ENCODE peak calls at places on chromosome 18, in seven cellular contexts. W, F, O, U, X, D and K are unnamed samples. For H3K4me1, the result is how much of the 10 kb centered on the place peaks cover.

GRCh38 chr18:6878881-6879280 is 149.4 kb downstream of the ARHGAP28 start:
- DNase-seq in W (no peak), F (no peak), O (no peak), U (no peak), X (no peak), D (no peak), K (no peak)

GRCh38 chr18:61929881-61930640 is 37.3 kb upstream of the RNF152 start:
- DNase-seq in W (no peak), F (no peak), O (no peak), U (no peak), X (no peak), D (no peak), K (no peak)

GRCh38 chr18:54127759-54128378 is 96.6 kb downstream of the MBD2 start:
- DNase-seq in W (no peak), F (no peak), O (peak), U (no peak), X (peak), D (no peak), K (no peak)

GRCh38 chr18:59902180-59902992 is 2.6 kb downstream of the PMAIP1 start:
- DNase-seq in W (no peak), F (no peak), O (no peak), U (no peak), X (no peak), D (no peak), K (no peak)

GRCh38 chr18:31493941-31494340 is 4.0 kb upstream of the DSG2 start:
- DNase-seq in W (no peak), F (no peak), O (no peak), U (no peak), X (no peak), D (no peak), K (no peak)

GRCh38 chr18:29873211-29873610 is 1169.3 kb downstream of the DSC3 start:
- DNase-seq in W (no peak), F (no peak), O (no peak), U (no peak), X (no peak), D (no peak), K (no peak)

GRCh38 chr18:36828157-36828629 is 609 bp downstream of the TPGS2 start:
- DNase-seq in W (no peak), F (peak), O (peak), U (no peak), X (no peak), D (no peak), K (peak)

GRCh38 chr18:68262697-68263293 is 452.1 kb downstream of the TMX3 start:
- DNase-seq in W (no peak), F (no peak), O (no peak), U (no peak), X (no peak), D (no peak), K (no peak)

GRCh38 chr18:36176177-36176584 is 11.1 kb upstream of the MOCOS start:
- DNase-seq in W (no peak), F (no peak), O (peak), U (peak), X (no peak), D (no peak), K (no peak)

GRCh38 chr18:55321268-55322175 is 266.5 kb downstream of the TCF4 start:
- DNase-seq in W (peak), F (peak), O (no peak), U (peak), X (peak), D (peak), K (peak)

GRCh38 chr18:26091047-26091630 is 726 bp upstream of the SS18 start:
- DNase-seq in W (no peak), F (peak), O (peak), U (no peak), X (no peak), D (peak), K (peak)

GRCh38 chr18:26470011-26470637 is 78.2 kb downstream of the KCTD1 start:
- DNase-seq in W (no peak), F (no peak), O (no peak), U (no peak), X (no peak), D (no peak), K (no peak)

GRCh38 chr18:32769242-32770180 is 3.3 kb downstream of the KLHL14 start:
- DNase-seq in W (peak), F (no peak), O (peak), U (peak), X (no peak), D (no peak), K (no peak)

GRCh38 chr18:27954226-27954625 is 222.7 kb downstream of the CDH2 start:
- DNase-seq in W (no peak), F (no peak), O (no peak), U (no peak), X (no peak), D (no peak), K (no peak)

GRCh38 chr18:10010611-10011015 is 96.8 kb downstream of the VAPA start:
- DNase-seq in W (no peak), F (peak), O (no peak), U (no peak), X (peak), D (peak), K (peak)
- TF ChIP-seq POLR2A in W (no peak), F (no peak), O (no peak), U (no peak), X (no peak), D (no peak), K (no peak)

GRCh38 chr18:13262839-13263691 is 44.5 kb downstream of the LDLRAD4 start:
- DNase-seq in W (peak), F (no peak), O (no peak), U (no peak), X (no peak), D (no peak), K (no peak)
- H3K4me1 ChIP-seq in W (under half), F (under half), O (under half), U (under half), X (half or more), D (under half), K (half or more)

DNA sequence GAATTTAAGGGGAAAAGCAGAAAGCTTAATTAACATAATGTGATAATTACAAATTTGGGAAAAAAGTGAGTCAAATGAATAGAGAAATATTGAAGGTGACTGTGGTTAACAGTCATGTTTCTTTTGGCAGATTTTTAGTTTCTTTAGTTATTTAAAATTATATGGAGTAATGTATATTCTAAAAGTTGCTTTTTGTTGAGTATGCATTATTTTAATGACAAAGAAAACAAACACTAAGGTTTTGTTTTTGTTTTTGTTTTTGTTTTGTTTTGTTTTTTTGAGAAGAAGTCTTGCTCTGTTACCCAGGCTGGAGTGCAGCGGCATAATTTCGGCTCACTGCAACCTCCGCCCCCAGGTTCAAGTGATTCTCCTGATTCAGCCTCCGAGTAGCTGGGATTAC is 30.3 kb upstream of the MTCL1 start:
- DNase-seq in W (no peak), F (no peak), O (no peak), U (no peak), X (no peak), D (no peak), K (no peak)
- TF ChIP-seq CTCF in W (no peak), F (no peak), O (no peak), U (no peak), X (no peak), D (no peak), K (no peak)

GRCh38 chr18:79193826-79194225 is 124.6 kb downstream of the ATP9B start:
- DNase-seq in W (no peak), F (no peak), O (no peak), U (no peak), X (no peak), D (no peak), K (no peak)
- TF ChIP-seq POLR2A in W (no peak), F (no peak), O (no peak), U (no peak), X (no peak), D (no peak), K (no peak)

GRCh38 chr18:3596324-3597158 is 146.6 kb downstream of the TGIF1 start:
- DNase-seq in W (peak), F (no peak), O (peak), U (peak), X (peak), D (peak), K (peak)
- H3K4me1 ChIP-seq in W (half or more), F (under half), O (half or more), U (under half), X (half or more), D (under half), K (half or more)

GRCh38 chr18:76991021-76991688 is 141.4 kb downstream of the MBP start:
- DNase-seq in W (no peak), F (no peak), O (no peak), U (no peak), X (no peak), D (no peak), K (no peak)
- TF ChIP-seq CTCF in W (no peak), F (no peak), O (no peak), U (no peak), X (no peak), D (no peak), K (no peak)

GRCh38 chr18:9557250-9557943 is 57.0 kb downstream of the PPP4R1 start:
- DNase-seq in W (no peak), F (no peak), O (peak), U (no peak), X (no peak), D (no peak), K (no peak)
- TF ChIP-seq POLR2A in W (no peak), F (no peak), O (no peak), U (no peak), X (no peak), D (no peak), K (no peak)

GRCh38 chr18:2970344-2970743 is 42.6 kb downstream of the LPIN2 start:
- DNase-seq in W (no peak), F (no peak), O (no peak), U (no peak), X (no peak), D (no peak), K (no peak)
- H3K4me1 ChIP-seq in W (half or more), F (under half), O (half or more), U (half or more), X (half or more), D (half or more), K (under half)

GRCh38 chr18:47754311-47755101 is 176.0 kb downstream of the SMAD2 start:
- DNase-seq in W (no peak), F (no peak), O (peak), U (peak), X (no peak), D (peak), K (peak)

GRCh38 chr18:47752796-47753645 is 177.4 kb downstream of the SMAD2 start:
- DNase-seq in W (no peak), F (no peak), O (no peak), U (no peak), X (no peak), D (no peak), K (no peak)

GRCh38 chr18:47756364-47757016 is 174.0 kb downstream of the SMAD2 start:
- DNase-seq in W (peak), F (no peak), O (peak), U (peak), X (peak), D (peak), K (peak)

GRCh38 chr18:47755102-47755456 is 175.4 kb downstream of the SMAD2 start:
- DNase-seq in W (no peak), F (no peak), O (no peak), U (no peak), X (no peak), D (no peak), K (no peak)

GRCh38 chr18:47758000-47758399 is 172.5 kb downstream of the SMAD2 start:
- DNase-seq in W (no peak), F (no peak), O (no peak), U (no peak), X (no peak), D (no peak), K (no peak)
- TF ChIP-seq CTCF in W (no peak), F (no peak), O (no peak), U (peak), X (peak), D (no peak), K (peak)

GRCh38 chr18:34660572-34660971 is 49.5 kb upstream of the DTNA start:
- DNase-seq in W (no peak), F (no peak), O (no peak), U (no peak), X (no peak), D (no peak), K (no peak)
- TF ChIP-seq POLR2A in W (no peak), F (no peak), O (no peak), U (no peak), X (no peak), D (no peak), K (no peak)